ENCODE peak calls at places on chromosomes 1 and 21, in nine cellular contexts. One of them, this sample, is unnamed.

GRCh38 chr1:236280438-236281285 is 1.1 kb downstream of the ERO1B start:
- DNase-seq in fibroblast of mammary gland: no peak
- DNase-seq in bronchial epithelial cell: no peak
- DNase-seq in HFF-Myc: no peak
- DNase-seq in psoas muscle: no peak
- DNase-seq in GM13977: peak; percentile 42
- DNase-seq in tibial nerve: no peak
- DNase-seq in chondrocyte: no peak
- DNase-seq in progenitor cell of endocrine pancreas: no peak
- DNase-seq in this sample: no peak

GRCh38 chr1:91124290-91124975 is 102.6 kb upstream of the ZNF644 start:
- DNase-seq in fibroblast of mammary gland: no peak
- DNase-seq in bronchial epithelial cell: no peak
- DNase-seq in HFF-Myc: no peak
- DNase-seq in psoas muscle: no peak
- DNase-seq in GM13977: no peak
- DNase-seq in tibial nerve: no peak
- DNase-seq in chondrocyte: no peak
- DNase-seq in progenitor cell of endocrine pancreas: no peak
- DNase-seq in this sample: no peak

GRCh38 chr1:37393173-37393572 is 81.2 kb upstream of the ZC3H12A start:
- DNase-seq in fibroblast of mammary gland: no peak
- DNase-seq in bronchial epithelial cell: no peak
- DNase-seq in HFF-Myc: no peak
- DNase-seq in psoas muscle: no peak
- DNase-seq in GM13977: no peak
- DNase-seq in tibial nerve: no peak
- DNase-seq in chondrocyte: no peak
- DNase-seq in progenitor cell of endocrine pancreas: no peak
- DNase-seq in this sample: no peak

GRCh38 chr1:179376223-179376622 is 10.5 kb downstream of the AXDND1 start:
- DNase-seq in fibroblast of mammary gland: no peak
- DNase-seq in bronchial epithelial cell: no peak
- DNase-seq in HFF-Myc: no peak
- DNase-seq in psoas muscle: no peak
- DNase-seq in GM13977: no peak
- DNase-seq in tibial nerve: no peak
- DNase-seq in chondrocyte: no peak
- DNase-seq in progenitor cell of endocrine pancreas: no peak
- DNase-seq in this sample: no peak

GRCh38 chr1:14707774-14708450 is 109.4 kb downstream of the KAZN start:
- DNase-seq in fibroblast of mammary gland: no peak
- DNase-seq in bronchial epithelial cell: no peak
- DNase-seq in HFF-Myc: no peak
- DNase-seq in psoas muscle: no peak
- DNase-seq in GM13977: no peak
- DNase-seq in tibial nerve: no peak
- DNase-seq in chondrocyte: no peak
- DNase-seq in progenitor cell of endocrine pancreas: no peak
- DNase-seq in this sample: no peak

GRCh38 chr1:158731707-158732106 is 11.2 kb upstream of the OR6K3 start:
- DNase-seq in fibroblast of mammary gland: no peak
- DNase-seq in bronchial epithelial cell: no peak
- DNase-seq in HFF-Myc: no peak
- DNase-seq in psoas muscle: no peak
- DNase-seq in GM13977: no peak
- DNase-seq in tibial nerve: no peak
- DNase-seq in chondrocyte: no peak
- DNase-seq in progenitor cell of endocrine pancreas: no peak
- DNase-seq in this sample: no peak

GRCh38 chr1:93766451-93766850 is 84.8 kb upstream of the BCAR3 start:
- DNase-seq in fibroblast of mammary gland: no peak
- DNase-seq in bronchial epithelial cell: no peak
- DNase-seq in HFF-Myc: no peak
- DNase-seq in psoas muscle: no peak
- DNase-seq in GM13977: no peak
- DNase-seq in tibial nerve: no peak
- DNase-seq in chondrocyte: no peak
- DNase-seq in progenitor cell of endocrine pancreas: no peak
- DNase-seq in this sample: no peak

GRCh38 chr21:25638634-25639166 is 358 bp upstream of the JAM2 start:
- DNase-seq in fibroblast of mammary gland: no peak
- DNase-seq in bronchial epithelial cell: no peak
- DNase-seq in HFF-Myc: no peak
- DNase-seq in psoas muscle: no peak
- DNase-seq in GM13977: peak; percentile 61
- DNase-seq in tibial nerve: no peak
- DNase-seq in chondrocyte: no peak
- DNase-seq in progenitor cell of endocrine pancreas: no peak
- DNase-seq in this sample: no peak

DNA sequence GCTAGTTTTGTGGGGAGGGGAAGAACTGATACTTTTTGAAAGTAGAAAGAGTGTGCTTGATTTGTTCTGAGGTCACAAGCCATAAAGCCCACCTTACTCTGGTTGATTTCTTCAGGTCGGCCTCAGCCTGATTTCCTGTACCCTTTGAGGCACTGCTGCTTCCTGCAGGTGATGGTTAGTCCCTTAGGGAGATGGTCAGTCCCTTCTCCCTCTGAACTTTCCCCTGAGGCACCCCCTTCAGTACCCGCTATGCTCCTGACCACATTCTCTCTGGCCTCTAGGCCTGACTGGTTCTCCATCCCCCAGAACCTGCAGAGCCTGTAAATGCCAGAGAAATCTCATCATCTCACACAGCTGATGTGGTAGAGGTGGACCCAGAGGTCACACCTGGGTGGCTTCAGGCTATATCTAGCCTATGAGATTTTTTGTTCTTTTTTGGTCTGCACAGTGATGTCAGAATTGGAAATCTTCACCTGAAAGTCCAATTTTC is 15.0 kb upstream of the ID3 start:
- DNase-seq in fibroblast of mammary gland: no peak
- DNase-seq in bronchial epithelial cell: no peak
- DNase-seq in HFF-Myc: no peak
- DNase-seq in psoas muscle: no peak
- DNase-seq in GM13977: no peak
- DNase-seq in tibial nerve: no peak
- DNase-seq in chondrocyte: no peak
- DNase-seq in progenitor cell of endocrine pancreas: no peak
- DNase-seq in this sample: no peak
- TF ChIP-seq CTCF in fibroblast of mammary gland: no peak
- TF ChIP-seq CTCF in bronchial epithelial cell: no peak
- TF ChIP-seq CTCF in HFF-Myc: no peak
- TF ChIP-seq CTCF in psoas muscle: no peak
- TF ChIP-seq CTCF in GM13977: no peak
- TF ChIP-seq CTCF in tibial nerve: no peak
- TF ChIP-seq CTCF in chondrocyte: no peak
- TF ChIP-seq CTCF in progenitor cell of endocrine pancreas: no peak
- TF ChIP-seq CTCF in this sample: no peak

GRCh38 chr1:88876573-88877335 is 14.6 kb downstream of the GTF2B start:
- DNase-seq in fibroblast of mammary gland: no peak
- DNase-seq in bronchial epithelial cell: no peak
- DNase-seq in HFF-Myc: no peak
- DNase-seq in psoas muscle: no peak
- DNase-seq in GM13977: no peak
- DNase-seq in tibial nerve: no peak
- DNase-seq in chondrocyte: no peak
- DNase-seq in progenitor cell of endocrine pancreas: no peak
- DNase-seq in this sample: no peak

GRCh38 chr1:88875595-88875994 is 15.8 kb downstream of the GTF2B start:
- DNase-seq in fibroblast of mammary gland: no peak
- DNase-seq in bronchial epithelial cell: no peak
- DNase-seq in HFF-Myc: no peak
- DNase-seq in psoas muscle: no peak
- DNase-seq in GM13977: no peak
- DNase-seq in tibial nerve: no peak
- DNase-seq in chondrocyte: no peak
- DNase-seq in progenitor cell of endocrine pancreas: no peak
- DNase-seq in this sample: no peak

GRCh38 chr1:88878731-88879130 is 12.6 kb downstream of the GTF2B start:
- DNase-seq in fibroblast of mammary gland: peak; percentile 12
- DNase-seq in bronchial epithelial cell: no peak
- DNase-seq in HFF-Myc: no peak
- DNase-seq in psoas muscle: no peak
- DNase-seq in GM13977: no peak
- DNase-seq in tibial nerve: no peak
- DNase-seq in chondrocyte: no peak
- DNase-seq in progenitor cell of endocrine pancreas: no peak
- DNase-seq in this sample: no peak

GRCh38 chr1:88877911-88878310 is 13.5 kb downstream of the GTF2B start:
- DNase-seq in fibroblast of mammary gland: no peak
- DNase-seq in bronchial epithelial cell: no peak
- DNase-seq in HFF-Myc: no peak
- DNase-seq in psoas muscle: no peak
- DNase-seq in GM13977: no peak
- DNase-seq in tibial nerve: no peak
- DNase-seq in chondrocyte: no peak
- DNase-seq in progenitor cell of endocrine pancreas: no peak
- DNase-seq in this sample: no peak

GRCh38 chr1:88877382-88877825 is 14.0 kb downstream of the GTF2B start:
- DNase-seq in fibroblast of mammary gland: peak; percentile 61
- DNase-seq in bronchial epithelial cell: peak; percentile 52
- DNase-seq in HFF-Myc: no peak
- DNase-seq in psoas muscle: no peak
- DNase-seq in GM13977: no peak
- DNase-seq in tibial nerve: no peak
- DNase-seq in chondrocyte: no peak
- DNase-seq in progenitor cell of endocrine pancreas: no peak
- DNase-seq in this sample: no peak
- TF ChIP-seq CTCF in fibroblast of mammary gland: peak; percentile 39
- TF ChIP-seq CTCF in bronchial epithelial cell: peak; percentile 22
- TF ChIP-seq CTCF in HFF-Myc: peak; percentile 2
- TF ChIP-seq CTCF in psoas muscle: peak; percentile 57
- TF ChIP-seq CTCF in GM13977: peak; percentile 42
- TF ChIP-seq CTCF in tibial nerve: peak; percentile 52
- TF ChIP-seq CTCF in chondrocyte: peak; percentile 95
- TF ChIP-seq CTCF in progenitor cell of endocrine pancreas: peak; percentile 77
- TF ChIP-seq CTCF in this sample: peak; percentile 85

GRCh38 chr1:229845410-229846138 is 219.5 kb downstream of the URB2 start:
- DNase-seq in fibroblast of mammary gland: no peak
- DNase-seq in bronchial epithelial cell: no peak
- DNase-seq in HFF-Myc: no peak
- DNase-seq in psoas muscle: no peak
- DNase-seq in GM13977: no peak
- DNase-seq in tibial nerve: no peak
- DNase-seq in chondrocyte: no peak
- DNase-seq in progenitor cell of endocrine pancreas: no peak
- DNase-seq in this sample: no peak

GRCh38 chr1:229844675-229845074 is 218.6 kb downstream of the URB2 start:
- DNase-seq in fibroblast of mammary gland: peak; percentile 38
- DNase-seq in bronchial epithelial cell: no peak
- DNase-seq in HFF-Myc: no peak
- DNase-seq in psoas muscle: peak; percentile 71
- DNase-seq in GM13977: no peak
- DNase-seq in tibial nerve: no peak
- DNase-seq in chondrocyte: no peak
- DNase-seq in progenitor cell of endocrine pancreas: no peak
- DNase-seq in this sample: no peak

GRCh38 chr1:229842302-229843255 is 216.5 kb downstream of the URB2 start:
- DNase-seq in fibroblast of mammary gland: peak; percentile 44
- DNase-seq in bronchial epithelial cell: no peak
- DNase-seq in HFF-Myc: no peak
- DNase-seq in psoas muscle: no peak
- DNase-seq in GM13977: no peak
- DNase-seq in tibial nerve: no peak
- DNase-seq in chondrocyte: no peak
- DNase-seq in progenitor cell of endocrine pancreas: no peak
- DNase-seq in this sample: no peak

GRCh38 chr1:229841230-229841629 is 215.2 kb downstream of the URB2 start:
- DNase-seq in fibroblast of mammary gland: no peak
- DNase-seq in bronchial epithelial cell: peak; percentile 92
- DNase-seq in HFF-Myc: no peak
- DNase-seq in psoas muscle: no peak
- DNase-seq in GM13977: peak; percentile 44
- DNase-seq in tibial nerve: no peak
- DNase-seq in chondrocyte: no peak
- DNase-seq in progenitor cell of endocrine pancreas: no peak
- DNase-seq in this sample: no peak

DNA sequence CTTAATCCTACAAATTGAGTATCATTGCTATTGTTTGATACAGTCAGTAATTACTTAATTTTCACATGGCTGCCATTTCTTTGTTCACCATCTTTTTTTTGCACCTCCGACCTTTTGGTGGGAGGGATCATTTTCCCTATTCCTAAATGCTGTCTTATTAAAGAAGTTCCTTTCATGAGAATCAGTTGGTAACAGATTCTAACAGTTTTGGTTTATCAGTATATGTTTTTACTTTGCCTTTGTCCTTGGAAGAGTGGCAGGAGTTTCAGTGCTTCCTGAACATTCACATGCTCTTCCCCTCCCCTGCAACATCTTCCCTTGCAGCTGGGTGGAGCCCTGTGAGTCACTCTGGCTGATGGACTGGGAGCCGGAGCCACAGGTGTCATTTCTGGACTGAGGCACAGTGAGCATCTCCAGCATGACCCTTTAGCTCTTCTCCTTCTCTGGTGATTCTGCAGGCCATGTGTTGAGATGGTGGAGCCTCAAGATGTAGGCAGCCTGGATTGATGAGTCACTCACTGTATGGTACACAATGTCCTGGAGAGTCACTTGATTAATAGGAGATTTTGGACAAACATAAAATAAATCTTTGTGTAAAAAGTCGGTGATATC is 217.7 kb downstream of the URB2 start:
- DNase-seq in fibroblast of mammary gland: peak; percentile 99
- DNase-seq in bronchial epithelial cell: peak; percentile 54
- DNase-seq in HFF-Myc: peak; percentile 37
- DNase-seq in psoas muscle: peak; percentile 85
- DNase-seq in GM13977: no peak
- DNase-seq in tibial nerve: no peak
- DNase-seq in chondrocyte: no peak
- DNase-seq in progenitor cell of endocrine pancreas: no peak
- DNase-seq in this sample: no peak
- TF ChIP-seq CTCF in fibroblast of mammary gland: peak; percentile 37
- TF ChIP-seq CTCF in bronchial epithelial cell: no peak
- TF ChIP-seq CTCF in HFF-Myc: peak; percentile 19
- TF ChIP-seq CTCF in psoas muscle: peak; percentile 54
- TF ChIP-seq CTCF in GM13977: no peak
- TF ChIP-seq CTCF in tibial nerve: no peak
- TF ChIP-seq CTCF in chondrocyte: peak; percentile 58
- TF ChIP-seq CTCF in progenitor cell of endocrine pancreas: no peak
- TF ChIP-seq CTCF in this sample: no peak

GRCh38 chr21:35046880-35047229 is 2.2 kb downstream of the RUNX1 start:
- DNase-seq in fibroblast of mammary gland: no peak
- DNase-seq in bronchial epithelial cell: no peak
- DNase-seq in HFF-Myc: peak; percentile 6
- DNase-seq in psoas muscle: peak; percentile 55
- DNase-seq in GM13977: no peak
- DNase-seq in tibial nerve: no peak
- DNase-seq in chondrocyte: no peak
- DNase-seq in progenitor cell of endocrine pancreas: no peak
- DNase-seq in this sample: no peak

GRCh38 chr21:35050348-35051286 is 1.5 kb upstream of the RUNX1 start:
- DNase-seq in fibroblast of mammary gland: peak; percentile 40
- DNase-seq in bronchial epithelial cell: no peak
- DNase-seq in HFF-Myc: no peak
- DNase-seq in psoas muscle: no peak
- DNase-seq in GM13977: peak; percentile 59
- DNase-seq in tibial nerve: no peak
- DNase-seq in chondrocyte: no peak
- DNase-seq in progenitor cell of endocrine pancreas: no peak
- DNase-seq in this sample: no peak

GRCh38 chr21:35048183-35048601 is 910 bp downstream of the RUNX1 start:
- DNase-seq in fibroblast of mammary gland: no peak
- DNase-seq in bronchial epithelial cell: no peak
- DNase-seq in HFF-Myc: peak; percentile 5
- DNase-seq in psoas muscle: peak; percentile 90
- DNase-seq in GM13977: no peak
- DNase-seq in tibial nerve: no peak
- DNase-seq in chondrocyte: no peak
- DNase-seq in progenitor cell of endocrine pancreas: no peak
- DNase-seq in this sample: no peak

GRCh38 chr21:35051287-35051818 is 2.3 kb upstream of the RUNX1 start:
- DNase-seq in fibroblast of mammary gland: peak; percentile 69
- DNase-seq in bronchial epithelial cell: peak; percentile 76
- DNase-seq in HFF-Myc: peak; percentile 21
- DNase-seq in psoas muscle: peak; percentile 94
- DNase-seq in GM13977: peak; percentile 59
- DNase-seq in tibial nerve: peak; percentile 38
- DNase-seq in chondrocyte: no peak
- DNase-seq in progenitor cell of endocrine pancreas: peak; percentile 56
- DNase-seq in this sample: no peak

DNA sequence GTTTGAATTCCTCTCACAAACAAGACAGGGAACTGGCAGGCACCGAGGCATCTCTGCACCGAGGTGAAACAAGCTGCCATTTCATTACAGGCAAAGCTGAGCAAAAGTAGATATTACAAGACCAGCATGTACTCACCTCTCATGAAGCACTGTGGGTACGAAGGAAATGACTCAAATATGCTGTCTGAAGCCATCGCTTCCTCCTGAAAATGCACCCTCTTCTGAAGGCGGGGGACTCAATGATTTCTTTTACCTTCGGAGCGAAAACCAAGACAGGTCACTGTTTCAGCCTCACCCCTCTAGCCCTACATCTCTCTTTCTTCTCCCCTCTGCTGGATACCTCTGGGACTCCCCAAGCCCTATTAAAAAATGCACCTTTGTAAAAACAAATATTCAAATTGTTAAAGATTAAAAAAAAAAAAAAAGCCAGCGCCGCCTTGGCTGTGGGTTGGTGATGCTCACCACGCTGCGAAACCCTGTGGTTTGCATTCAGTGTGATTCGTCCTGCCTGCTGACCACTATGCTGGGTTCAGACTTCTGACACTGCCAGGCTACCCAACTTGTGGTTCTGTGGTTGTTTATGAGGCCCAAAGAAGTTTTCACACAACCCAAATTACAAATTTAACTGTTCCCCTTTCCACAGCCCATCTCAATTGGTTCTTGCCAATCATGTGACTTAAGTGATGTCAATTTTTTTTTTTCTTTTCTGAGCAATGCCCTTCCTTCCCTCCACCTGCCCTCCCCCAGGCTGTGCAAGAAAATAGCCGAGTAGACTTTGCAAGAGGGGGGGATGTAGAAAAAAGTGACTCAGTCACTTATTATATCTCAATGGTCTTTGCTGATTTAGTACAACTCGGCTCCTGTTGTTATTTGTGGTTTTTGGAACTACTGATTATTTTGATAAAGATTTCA is at the start of gene RUNX1:
- DNase-seq in fibroblast of mammary gland: peak; percentile 70
- DNase-seq in bronchial epithelial cell: peak; percentile 79
- DNase-seq in HFF-Myc: peak; percentile 17
- DNase-seq in psoas muscle: peak; percentile 59
- DNase-seq in GM13977: peak; percentile 71
- DNase-seq in tibial nerve: no peak
- DNase-seq in chondrocyte: no peak
- DNase-seq in progenitor cell of endocrine pancreas: no peak
- DNase-seq in this sample: no peak
- TF ChIP-seq CTCF in fibroblast of mammary gland: no peak
- TF ChIP-seq CTCF in bronchial epithelial cell: no peak
- TF ChIP-seq CTCF in HFF-Myc: no peak
- TF ChIP-seq CTCF in psoas muscle: no peak
- TF ChIP-seq CTCF in GM13977: peak; percentile 19
- TF ChIP-seq CTCF in tibial nerve: no peak
- TF ChIP-seq CTCF in chondrocyte: peak; percentile 32
- TF ChIP-seq CTCF in progenitor cell of endocrine pancreas: no peak
- TF ChIP-seq CTCF in this sample: no peak